ENCODE peak calls at places on chromosome 21, in five cellular contexts. B, N, K, C and X are unnamed samples.

GRCh38 chr21:35561076-35561475 is 499.2 kb downstream of the SETD4 start:
- DNase-seq in B (no peak), N (no peak), K (no peak), C (no peak), X (no peak)

GRCh38 chr21:25171438-25171837 is 435.8 kb downstream of the MRPL39 start:
- DNase-seq in B (no peak), N (no peak), K (no peak), C (no peak), X (no peak)

GRCh38 chr21:38652396-38652795 is 153.3 kb upstream of the ETS2 start:
- DNase-seq in B (no peak), N (no peak), K (no peak), C (no peak), X (no peak)

GRCh38 chr21:16033193-16033592 is 303.4 kb downstream of the USP25 start:
- DNase-seq in B (no peak), N (no peak), K (no peak), C (no peak), X (no peak)

GRCh38 chr21:38067086-38067739 is 151.0 kb upstream of the KCNJ6 start:
- DNase-seq in B (no peak), N (no peak), K (no peak), C (no peak), X (no peak)

GRCh38 chr21:32562426-32562825 is 22.9 kb downstream of the TCP10L start:
- DNase-seq in B (no peak), N (no peak), K (no peak), C (no peak), X (no peak)

GRCh38 chr21:15604424-15604823 is 125.4 kb upstream of the USP25 start:
- DNase-seq in B (no peak), N (no peak), K (no peak), C (no peak), X (no peak)

GRCh38 chr21:39022901-39023693 is 160.2 kb downstream of the PSMG1 start:
- DNase-seq in B (no peak), N (peak; percentile 49), K (no peak), C (peak; percentile 37), X (no peak)

GRCh38 chr21:38859852-38860251 is 54.1 kb downstream of the ETS2 start:
- DNase-seq in B (no peak), N (no peak), K (no peak), C (no peak), X (no peak)

GRCh38 chr21:41953249-41953830 is 478 bp downstream of the C2CD2 start:
- DNase-seq in B (no peak), N (peak; percentile 59), K (no peak), C (no peak), X (no peak)

GRCh38 chr21:33069994-33070811 is at the start of gene OLIG1:
- DNase-seq in B (no peak), N (no peak), K (peak; percentile 87), C (no peak), X (no peak)

GRCh38 chr21:38386967-38387366 is 111.3 kb downstream of the ERG start:
- DNase-seq in B (no peak), N (no peak), K (no peak), C (no peak), X (no peak)

GRCh38 chr21:43640437-43640836 is 18.9 kb downstream of the HSF2BP start:
- DNase-seq in B (no peak), N (no peak), K (no peak), C (no peak), X (no peak)

GRCh38 chr21:15076730-15077129 is 11.9 kb upstream of the NRIP1 start:
- DNase-seq in B (no peak), N (no peak), K (no peak), C (no peak), X (no peak)

GRCh38 chr21:37006521-37007291 is at the start of gene RIPPLY3:
- DNase-seq in B (no peak), N (no peak), K (peak; percentile 70), C (no peak), X (no peak)
- TF ChIP-seq SRF in B (no peak), N (no peak), K (no peak), C (no peak), X (no peak)

GRCh38 chr21:46057111-46057709 is 40.7 kb upstream of the COL6A2 start:
- DNase-seq in B (no peak), N (no peak), K (no peak), C (no peak), X (no peak)

GRCh38 chr21:46056450-46056903 is 41.4 kb upstream of the COL6A2 start:
- DNase-seq in B (no peak), N (no peak), K (peak; percentile 52), C (no peak), X (no peak)

GRCh38 chr21:46054447-46054846 is 43.5 kb upstream of the COL6A2 start:
- DNase-seq in B (no peak), N (no peak), K (peak; percentile 47), C (no peak), X (no peak)

GRCh38 chr21:46054031-46054430 is 43.9 kb upstream of the COL6A2 start:
- DNase-seq in B (no peak), N (no peak), K (no peak), C (no peak), X (no peak)

DNA sequence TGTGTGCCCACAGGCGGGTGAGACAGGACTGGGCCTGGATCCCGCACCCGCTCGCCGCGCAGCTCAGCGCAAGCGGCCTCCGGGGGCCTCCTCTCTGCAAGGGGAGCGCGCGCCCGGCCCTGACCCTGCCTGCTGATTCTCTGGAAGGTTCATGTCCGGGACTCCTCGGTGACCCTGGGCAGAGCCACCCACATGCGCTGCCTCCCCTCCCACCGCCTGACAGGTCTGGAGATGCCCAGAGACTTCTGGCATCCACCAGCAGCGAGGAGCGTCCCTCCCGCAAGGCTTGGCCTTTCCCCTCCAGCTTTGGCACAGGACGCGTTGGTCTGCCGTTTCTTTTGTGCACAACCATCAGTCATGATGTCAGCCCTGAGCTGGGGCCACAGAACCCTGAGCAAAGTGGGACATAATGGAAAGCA is 42.0 kb upstream of the COL6A2 start:
- DNase-seq in B (no peak), N (no peak), K (no peak), C (no peak), X (no peak)
- TF ChIP-seq EZH2 in B (no peak), N (no peak), K (no peak), C (no peak), X (no peak)

DNA sequence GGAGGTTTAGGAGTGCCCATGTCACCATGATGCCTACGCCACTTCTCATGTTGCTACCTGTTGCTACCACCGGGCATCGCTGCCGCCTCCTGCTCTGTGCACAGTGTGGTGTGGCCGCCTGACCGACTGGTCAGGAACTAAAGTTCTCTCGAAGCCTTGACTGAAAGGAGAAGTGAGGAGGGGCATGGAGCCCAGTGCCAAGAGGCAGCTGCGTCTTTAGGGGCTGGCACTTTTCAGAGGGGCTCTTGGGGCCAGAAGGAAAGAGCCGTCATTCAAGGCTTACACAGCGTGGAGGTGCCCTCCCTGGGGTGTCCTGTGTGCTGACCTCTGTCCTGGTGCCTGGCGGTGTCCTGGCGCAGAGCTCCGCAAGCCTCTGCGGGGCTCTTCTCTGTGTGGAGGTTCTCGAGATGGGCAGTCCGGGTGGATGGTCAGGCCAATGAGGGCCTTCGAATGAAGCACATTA is 57.2 kb downstream of the ADARB1 start:
- DNase-seq in B (no peak), N (no peak), K (no peak), C (no peak), X (no peak)
- H3K4me3 ChIP-seq in B (no peak overlapping the region), N (no peak overlapping the region), K (no peak overlapping the region), C (no peak overlapping the region), X (no peak overlapping the region)

DNA sequence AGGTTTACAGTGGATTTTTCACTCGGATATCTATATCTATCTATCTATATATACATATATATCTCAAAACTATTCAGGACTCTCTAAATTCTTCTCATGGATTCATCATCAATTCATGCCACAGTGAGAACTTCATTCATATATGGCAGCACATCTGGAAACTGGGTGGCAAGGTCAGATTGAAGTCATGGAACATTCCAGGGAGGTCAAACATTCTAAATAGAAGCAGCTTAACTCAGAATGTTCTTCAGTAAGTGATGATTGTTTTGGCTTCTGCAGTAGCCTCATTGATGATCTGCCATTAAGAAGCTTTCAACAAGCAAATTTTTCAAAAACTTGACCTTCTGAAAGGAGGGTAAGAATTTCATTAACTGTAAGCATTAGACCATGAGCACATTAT is 46.9 kb upstream of the ADAMTS1 start:
- DNase-seq in B (no peak), N (no peak), K (no peak), C (no peak), X (no peak)
- TF ChIP-seq SRF in B (no peak), N (no peak), K (no peak), C (no peak), X (no peak)